ENCODE peak calls at places on chromosomes 11 and 22, in four cellular contexts. T is right lobe of liver, X is lung, O is aorta. Z is an unnamed sample.

GRCh38 chr22:49506010-49506400 is 321.7 kb downstream of the BRD1 start:
- DNase-seq in T (no peak), O (no peak), X (no peak), Z (no peak)

GRCh38 chr11:10778217-10778970 is 27.3 kb downstream of the CTR9 start:
- DNase-seq in O (peak; percentile 63), X (no peak), T (no peak), Z (peak; percentile 87)

GRCh38 chr22:24950272-24950902 is 2.1 kb upstream of the KIAA1671 start:
- DNase-seq in X (no peak), O (no peak), T (no peak), Z (no peak)

GRCh38 chr11:35566161-35566560 is 40.7 kb upstream of the PAMR1 start:
- DNase-seq in O (no peak), X (no peak), T (no peak), Z (no peak)

GRCh38 chr11:21675049-21675616 is 517.8 kb upstream of the ANO5 start:
- DNase-seq in T (no peak), X (no peak), O (no peak), Z (no peak)

GRCh38 chr11:9752091-9752490 is 88.2 kb downstream of the SWAP70 start:
- DNase-seq in X (no peak), O (no peak), T (no peak), Z (no peak)

GRCh38 chr11:72038491-72038890 is 39.8 kb downstream of the IL18BP start:
- DNase-seq in O (peak; percentile 73), T (no peak), X (peak; percentile 49), Z (peak; percentile 83)

GRCh38 chr11:68528630-68529029 is 68.1 kb downstream of the PPP6R3 start:
- DNase-seq in X (no peak), T (no peak), O (no peak), Z (no peak)

GRCh38 chr22:28674121-28674563 is 5.5 kb downstream of the TTC28 start:
- DNase-seq in X (no peak), O (no peak), T (no peak), Z (no peak)

GRCh38 chr11:86818466-86819282 is 18.3 kb downstream of the PRSS23 start:
- DNase-seq in X (no peak), O (no peak), T (no peak), Z (no peak)

GRCh38 chr11:223026-223789 is 12.9 kb downstream of the SIRT3 start:
- DNase-seq in X (no peak), T (no peak), O (no peak), Z (no peak)

GRCh38 chr11:82960000-82960778 is 58.7 kb downstream of the DDIAS start:
- DNase-seq in X (no peak), O (no peak), T (no peak), Z (no peak)

GRCh38 chr22:26952654-26953379 is 295.4 kb downstream of the MIAT start:
- DNase-seq in X (no peak), T (no peak), O (no peak), Z (no peak)

GRCh38 chr22:19942886-19943664 is 1.5 kb upstream of the TXNRD2 start:
- DNase-seq in O (peak; percentile 50), X (no peak), T (no peak), Z (no peak)

GRCh38 chr11:16984229-16984628 is 30.0 kb downstream of the PLEKHA7 start:
- DNase-seq in T (no peak), X (no peak), O (no peak), Z (no peak)

GRCh38 chr11:45896392-45897068 is 10.5 kb downstream of the FREY1 start:
- DNase-seq in T (no peak), X (no peak), O (no peak), Z (peak; percentile 48)

GRCh38 chr11:69361048-69361447 is 67.1 kb downstream of the MYEOV start:
- DNase-seq in T (no peak), X (no peak), O (no peak), Z (no peak)

GRCh38 chr11:64233913-64234839 is at the start of gene VEGFB:
- DNase-seq in O (peak; percentile 88), T (peak; percentile 87), X (peak; percentile 72), Z (peak; percentile 81)

DNA sequence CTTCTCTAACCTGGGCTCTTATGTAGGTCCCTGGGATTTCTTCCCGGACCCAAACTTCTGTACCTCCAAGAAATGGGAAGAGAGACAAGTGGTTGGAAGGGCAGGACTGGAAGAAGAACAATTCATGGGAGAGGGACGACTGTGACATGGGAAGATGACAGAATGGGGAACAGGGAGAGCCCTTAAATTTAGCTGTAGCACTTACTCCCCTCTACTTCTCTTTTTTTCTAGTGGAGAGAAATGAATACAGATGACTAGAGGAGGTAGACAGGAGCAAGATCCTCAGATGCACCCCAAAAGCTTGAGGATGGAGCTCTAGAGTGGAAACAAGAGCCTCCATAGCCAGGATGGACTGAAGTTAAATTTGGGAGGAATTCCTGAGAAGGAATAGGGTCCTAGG is 2.3 kb downstream of the RHOG start:
- DNase-seq in X (no peak), T (no peak), O (peak; percentile 5), Z (no peak)
- H3K4me1 ChIP-seq in X (peaks cover 44% of the 10 kb centered on the region), T (peaks cover 5% of the 10 kb centered on the region), O (no peaks in the 10 kb centered on the region), Z (peaks cover 29% of the 10 kb centered on the region)

DNA sequence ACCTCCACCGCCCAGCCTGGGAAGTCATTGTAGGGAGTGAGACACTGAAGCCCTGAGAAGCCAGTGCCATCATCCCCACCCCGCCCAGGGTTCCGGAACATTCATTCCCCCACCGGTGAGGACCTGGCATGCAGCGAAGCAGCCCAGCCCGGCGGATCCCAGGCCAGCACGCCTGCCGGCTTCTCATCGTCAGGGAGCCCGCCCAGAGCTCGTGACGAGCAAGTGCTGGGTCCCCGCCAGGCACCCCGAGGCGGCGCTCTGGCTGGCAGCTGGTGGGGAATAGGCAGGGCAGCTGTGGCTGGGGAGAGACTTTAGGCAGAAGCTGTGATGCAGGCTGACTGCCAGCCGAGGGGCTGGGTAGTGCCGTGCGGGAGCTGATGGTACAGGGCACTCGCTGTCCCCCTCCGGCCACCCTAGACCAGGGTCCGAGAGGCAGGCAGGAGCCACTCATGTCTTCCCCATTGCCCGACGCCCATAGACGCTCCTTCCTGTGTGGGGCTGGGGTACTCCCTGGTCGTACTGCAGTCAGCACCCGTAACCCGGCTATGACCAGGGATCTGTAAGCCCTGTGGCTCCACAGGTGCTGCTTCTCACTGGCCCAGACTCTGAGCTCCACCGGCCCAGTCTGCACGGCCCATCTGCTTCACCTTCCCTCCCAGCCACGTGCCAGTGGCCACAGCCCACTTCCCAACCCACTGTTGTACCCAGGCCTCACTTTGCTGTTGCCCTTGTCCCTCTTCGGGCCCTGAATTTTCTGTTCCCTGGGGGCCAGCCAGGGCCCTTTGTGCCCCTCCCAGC is 24.5 kb upstream of the CABP7 start:
- DNase-seq in T (no peak), O (no peak), X (no peak), Z (peak; percentile 69)
- H3K36me3 ChIP-seq in T (no peaks in the 10 kb centered on the region), O (no peaks in the 10 kb centered on the region), X (peaks cover 5% of the 10 kb centered on the region), Z (peaks cover 16% of the 10 kb centered on the region)

GRCh38 chr11:111838054-111838453 is 33.3 kb downstream of the ALG9 start:
- DNase-seq in O (no peak), X (no peak), T (no peak), Z (no peak)
- H3K4me1 ChIP-seq in O (no peaks in the 10 kb centered on the region), X (no peaks in the 10 kb centered on the region), T (peaks cover 45% of the 10 kb centered on the region), Z (peaks cover 56% of the 10 kb centered on the region)

GRCh38 chr11:95794086-95794485 is 3.8 kb downstream of the CEP57 start:
- DNase-seq in O (no peak), T (no peak), X (no peak), Z (no peak)

GRCh38 chr11:95793111-95793510 is 2.8 kb downstream of the CEP57 start:
- DNase-seq in O (no peak), X (no peak), T (no peak), Z (no peak)

GRCh38 chr11:95792700-95793099 is 2.4 kb downstream of the CEP57 start:
- DNase-seq in T (no peak), O (no peak), X (no peak), Z (no peak)

GRCh38 chr11:95792200-95792599 is 1.9 kb downstream of the CEP57 start:
- DNase-seq in X (no peak), O (no peak), T (no peak), Z (no peak)

GRCh38 chr11:95795627-95796308 is 5.5 kb downstream of the CEP57 start:
- DNase-seq in T (no peak), X (no peak), O (no peak), Z (no peak)
- H3K36me3 ChIP-seq in T (no peaks in the 10 kb centered on the region), X (peaks cover 9% of the 10 kb centered on the region), O (peaks cover 4% of the 10 kb centered on the region), Z (peaks cover 18% of the 10 kb centered on the region)

DNA sequence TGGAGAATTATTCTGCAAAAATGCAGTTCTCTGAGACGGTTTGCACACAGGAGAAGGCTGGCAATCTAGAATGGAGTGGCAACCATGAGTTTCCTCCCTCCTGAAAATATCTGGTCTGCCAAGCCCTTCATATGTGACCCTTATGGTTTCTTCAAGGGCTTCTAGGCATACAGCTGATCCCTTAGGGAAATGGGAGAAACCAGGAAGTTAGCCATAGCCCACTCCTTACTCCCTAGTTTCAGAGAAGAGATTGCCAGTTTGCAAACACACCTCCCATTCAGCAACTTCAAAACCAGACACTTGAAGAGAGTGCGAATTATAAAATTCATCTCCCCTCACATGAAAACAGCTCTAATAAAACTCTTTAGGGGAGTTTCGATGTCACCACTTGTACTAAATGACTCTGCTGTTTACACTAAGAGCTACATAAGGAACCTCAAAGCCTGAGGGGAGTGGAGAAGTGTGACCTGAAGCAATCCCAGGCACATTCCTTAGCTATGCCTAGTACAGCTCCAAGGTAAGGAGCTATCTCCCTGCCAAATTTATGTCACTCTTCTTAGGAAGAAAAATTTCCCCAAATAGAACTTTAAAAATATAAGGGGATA is 8.3 kb downstream of the LGR4 start:
- DNase-seq in O (no peak), X (no peak), T (no peak), Z (no peak)
- H3K4me1 ChIP-seq in O (peaks cover 6% of the 10 kb centered on the region), X (no peaks in the 10 kb centered on the region), T (peaks cover 22% of the 10 kb centered on the region), Z (peaks cover 29% of the 10 kb centered on the region)

GRCh38 chr22:45531944-45532631 is 29.4 kb downstream of the FBLN1 start:
- DNase-seq in O (no peak), T (no peak), X (no peak), Z (no peak)

GRCh38 chr22:45533731-45534130 is 31.0 kb downstream of the FBLN1 start:
- DNase-seq in T (no peak), O (no peak), X (no peak), Z (no peak)

GRCh38 chr22:45531441-45531840 is 28.8 kb downstream of the FBLN1 start:
- DNase-seq in O (no peak), T (no peak), X (no peak), Z (no peak)

GRCh38 chr22:45535400-45535799 is 32.7 kb downstream of the FBLN1 start:
- DNase-seq in O (no peak), X (no peak), T (no peak), Z (no peak)

GRCh38 chr22:45534339-45535192 is 31.9 kb downstream of the FBLN1 start:
- DNase-seq in T (no peak), O (no peak), X (no peak), Z (no peak)
- H3K36me3 ChIP-seq in T (no peaks in the 10 kb centered on the region), O (no peaks in the 10 kb centered on the region), X (no peaks in the 10 kb centered on the region), Z (no peaks in the 10 kb centered on the region)

GRCh38 chr22:23243859-23244689 is 63.8 kb downstream of the BCR start:
- DNase-seq in X (no peak), T (no peak), O (peak; percentile 27), Z (peak; percentile 25)
- H3K4me1 ChIP-seq in X (peaks cover 29% of the 10 kb centered on the region), T (peaks cover 13% of the 10 kb centered on the region), O (no peaks in the 10 kb centered on the region), Z (no peaks in the 10 kb centered on the region)

GRCh38 chr11:125364085-125364822 is 131.8 kb downstream of the FEZ1 start:
- DNase-seq in T (no peak), X (no peak), O (no peak), Z (no peak)
- H3K36me3 ChIP-seq in T (no peaks in the 10 kb centered on the region), X (no peaks in the 10 kb centered on the region), O (no peaks in the 10 kb centered on the region), Z (peaks cover 4% of the 10 kb centered on the region)

DNA sequence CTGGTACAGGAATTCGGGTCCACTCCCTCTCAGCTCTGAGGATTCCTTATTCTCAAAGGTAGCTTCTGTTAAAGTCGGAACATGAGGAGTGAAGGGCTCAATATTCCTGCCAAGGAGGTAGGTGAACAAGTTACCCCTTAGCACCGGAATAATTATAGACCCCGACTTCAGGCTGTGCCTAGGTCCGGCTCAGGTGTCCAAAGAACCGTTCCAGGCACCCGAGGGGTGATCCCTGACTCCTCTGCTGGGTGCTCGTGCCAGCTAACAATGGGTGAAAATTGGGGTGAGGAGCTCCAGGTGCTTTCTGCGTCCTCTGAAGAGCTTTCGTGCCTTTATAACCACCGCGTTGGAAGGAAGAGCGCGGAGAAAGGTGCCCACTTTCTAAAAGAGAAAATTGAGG is 445 bp downstream of the CYB561A3 start:
- DNase-seq in X (no peak), O (no peak), T (no peak), Z (no peak)
- H3K4me1 ChIP-seq in X (peaks cover 4% of the 10 kb centered on the region), O (no peaks in the 10 kb centered on the region), T (peaks cover 7% of the 10 kb centered on the region), Z (peaks cover 22% of the 10 kb centered on the region)

Z was measured in psoas muscle.